ENCODE peak calls at places on chromosomes 12 and 14, in five cellular contexts. K, D, H, V and P are unnamed samples.
A peak's percentile ranks its signal among the peaks of the same experiment; 100 is the strongest.

GRCh38 chr12:90855534-90855933 is 99.4 kb downstream of the CCER1 start:
- DNase-seq in D (no peak), V (no peak), H (no peak), K (no peak), P (no peak)

GRCh38 chr12:108323581-108323980 is 15.5 kb downstream of the CMKLR1 start:
- DNase-seq in K (no peak), V (no peak), H (no peak), D (no peak), P (no peak)

GRCh38 chr12:2049604-2050540 is 2.9 kb upstream of the CACNA1C start:
- DNase-seq in H (no peak), D (no peak), K (no peak), V (no peak), P (peak; percentile 22)

GRCh38 chr12:93785262-93786010 is 108.3 kb downstream of the CRADD start:
- DNase-seq in H (no peak), K (no peak), V (no peak), D (no peak), P (peak; percentile 20)

GRCh38 chr12:27861428-27862167 is 81.6 kb upstream of the MANSC4 start:
- DNase-seq in H (peak; percentile 51), D (no peak), K (no peak), V (no peak), P (peak; percentile 18)

GRCh38 chr12:26748741-26749431 is 84.1 kb downstream of the ITPR2 start:
- DNase-seq in H (no peak), K (no peak), D (no peak), V (no peak), P (peak; percentile 43)

GRCh38 chr12:111687255-111687654 is 1.4 kb downstream of the ACAD10 start:
- DNase-seq in D (peak; percentile 48), H (no peak), V (no peak), K (no peak), P (peak; percentile 60)

GRCh38 chr14:91352696-91353692 is 64.6 kb downstream of the CCDC88C start:
- DNase-seq in D (no peak), H (no peak), K (no peak), V (no peak), P (no peak)

GRCh38 chr14:101519090-101519489 is 42.2 kb upstream of the DIO3 start:
- DNase-seq in V (no peak), D (no peak), K (no peak), H (no peak), P (no peak)

GRCh38 chr12:49961111-49961922 is at the start of gene AQP5:
- DNase-seq in D (no peak), H (peak; percentile 34), K (no peak), V (no peak), P (no peak)

GRCh38 chr14:69049675-69050074 is 70.6 kb upstream of the ACTN1 start:
- DNase-seq in H (no peak), D (no peak), V (no peak), K (no peak), P (no peak)

GRCh38 chr12:62434504-62435336 is 31.9 kb upstream of the MON2 start:
- DNase-seq in K (no peak), H (peak; percentile 29), D (no peak), V (no peak), P (peak; percentile 31)

GRCh38 chr12:67671892-67672291 is 23.3 kb downstream of the DYRK2 start:
- DNase-seq in D (no peak), V (no peak), K (no peak), H (no peak), P (no peak)

GRCh38 chr12:115324949-115325638 is 641.1 kb upstream of the TBX3 start:
- DNase-seq in V (no peak), K (no peak), D (no peak), H (peak; percentile 32), P (no peak)

GRCh38 chr12:51678086-51678724 is 87.2 kb downstream of the SCN8A start:
- DNase-seq in V (no peak), K (no peak), H (peak; percentile 34), D (peak; percentile 21), P (peak; percentile 66)

GRCh38 chr12:122082621-122083356 is 4.2 kb downstream of the MLXIP start:
- DNase-seq in K (no peak), D (peak; percentile 80), H (no peak), V (no peak), P (no peak)

GRCh38 chr12:93001407-93001806 is 72.3 kb upstream of the EEA1 start:
- DNase-seq in V (no peak), K (no peak), H (no peak), D (no peak), P (no peak)

GRCh38 chr12:124487065-124487833 is 80.2 kb downstream of the NCOR2 start:
- DNase-seq in D (peak; percentile 94), V (no peak), K (peak; percentile 52), H (no peak), P (peak; percentile 43)

GRCh38 chr14:32028599-32028998 is 48.5 kb upstream of the ARHGAP5 start:
- DNase-seq in H (no peak), D (no peak), K (no peak), V (no peak), P (peak; percentile 80)

GRCh38 chr12:806116-806805 is 53.9 kb downstream of the WNK1 start:
- DNase-seq in H (no peak), V (no peak), K (no peak), D (no peak), P (no peak)

GRCh38 chr14:37139710-37140109 is 32.7 kb downstream of the SLC25A21 start:
- DNase-seq in D (no peak), V (no peak), H (no peak), K (no peak), P (no peak)

GRCh38 chr12:3381059-3382047 is 109.7 kb upstream of the PRMT8 start:
- DNase-seq in V (no peak), H (no peak), K (no peak), D (no peak), P (no peak)

GRCh38 chr14:106831322-106831720 is 1304.9 kb downstream of the TMEM121 start:
- DNase-seq in K (no peak), D (peak; percentile 72), V (peak; percentile 82), H (no peak), P (peak; percentile 68)
- TF ChIP-seq POLR2A in K (no peak), D (no peak), V (no peak), H (no peak), P (no peak)

GRCh38 chr14:74940956-74941565 is 14.3 kb downstream of the PGF start:
- DNase-seq in K (peak; percentile 35), D (no peak), V (no peak), H (no peak), P (no peak)

GRCh38 chr14:74942164-74942563 is 13.2 kb downstream of the PGF start:
- DNase-seq in H (no peak), K (no peak), V (no peak), D (no peak), P (peak; percentile 76)

GRCh38 chr14:74945261-74945851 is 10.0 kb downstream of the PGF start:
- DNase-seq in D (peak; percentile 58), H (no peak), V (no peak), K (no peak), P (peak; percentile 60)

GRCh38 chr14:74941676-74942097 is 13.7 kb downstream of the PGF start:
- DNase-seq in K (peak; percentile 66), D (peak; percentile 80), H (no peak), V (peak; percentile 92), P (peak; percentile 84)

GRCh38 chr14:74942608-74943007 is 12.8 kb downstream of the PGF start:
- DNase-seq in D (peak; percentile 46), V (no peak), H (no peak), K (no peak), P (peak; percentile 56)
- TF ChIP-seq POLR2A in D (no peak), V (no peak), H (no peak), K (no peak), P (no peak)

GRCh38 chr14:56117765-56118610 is at the start of gene PELI2:
- DNase-seq in K (peak; percentile 83), D (peak; percentile 66), H (peak; percentile 86), V (peak; percentile 96), P (peak; percentile 71)
- TF ChIP-seq POLR2A in K (peak; percentile 75), D (no peak), H (no peak), V (no peak), P (no peak)

DNA sequence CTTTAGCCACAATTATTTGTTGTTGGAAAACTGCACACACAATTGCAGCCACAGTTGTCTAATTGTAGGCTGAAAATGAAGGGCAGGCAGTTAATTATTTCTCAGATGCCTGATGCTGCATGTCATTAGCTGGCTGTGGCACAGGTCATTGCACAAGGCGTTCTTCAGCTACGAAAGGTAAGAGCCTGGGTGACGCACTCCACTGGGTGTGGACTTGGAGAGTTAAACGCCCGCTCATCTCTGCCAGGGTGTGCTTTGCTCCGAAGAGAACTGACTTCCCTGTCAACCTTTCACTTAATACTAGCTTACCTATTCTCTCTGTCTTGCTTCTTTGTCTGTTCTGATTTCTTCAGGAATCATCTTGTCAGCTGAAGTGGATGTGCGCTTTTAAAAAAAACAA is 91.4 kb upstream of the CPM start:
- DNase-seq in V (peak; percentile 92), H (peak; percentile 71), K (peak; percentile 95), D (no peak), P (no peak)
- TF ChIP-seq POLR2A in V (no peak), H (no peak), K (peak; percentile 84), D (no peak), P (no peak)